ENCODE peak calls at places on chromosomes 12 and 14, in four cellular contexts. I is dorsolateral prefrontal cortex; S is amniotic stem cell; R is activated CD8-positive, alpha-beta memory T cell treated with anti-CD3 and anti-CD28 coated beads, Interleukin-2, amount 10 ng/mL, durations not matched to agents 7 days and 5 days. K is an unnamed sample.

GRCh38 chr12:31117203-31118011 is 43.7 kb downstream of the DDX11 start:
- DNase-seq in R (peak), I (no peak), S (no peak), K (no peak)

GRCh38 chr12:49916129-49916919 is 12.6 kb upstream of the FAIM2 start:
- DNase-seq in I (no peak), S (no peak), R (no peak), K (no peak)

GRCh38 chr14:95776798-95777615 is 63.1 kb upstream of the TCL1A start:
- DNase-seq in R (no peak), I (no peak), S (no peak), K (no peak)

GRCh38 chr12:120234643-120235368 is 30.7 kb downstream of the PXN start:
- DNase-seq in S (peak), I (peak), R (no peak), K (peak)

GRCh38 chr14:99644723-99645544 is at the start of gene HHIPL1:
- DNase-seq in R (no peak), I (no peak), S (no peak), K (no peak)

GRCh38 chr14:66459603-66460002 is 26.6 kb upstream of the CCDC196 start:
- DNase-seq in R (no peak), S (no peak), I (no peak), K (no peak)

GRCh38 chr14:93234798-93235197 is 27.7 kb downstream of the UBR7 start:
- DNase-seq in S (no peak), I (no peak), R (no peak), K (no peak)

GRCh38 chr14:59228416-59228815 is 39.9 kb downstream of the DAAM1 start:
- DNase-seq in S (no peak), R (no peak), I (no peak), K (no peak)

GRCh38 chr12:123550700-123551099 is 17.2 kb upstream of the RILPL1 start:
- DNase-seq in I (no peak), S (no peak), R (no peak), K (no peak)

GRCh38 chr12:95701275-95701674 is 89.3 kb downstream of the NTN4 start:
- DNase-seq in I (no peak), S (no peak), R (no peak), K (no peak)

GRCh38 chr14:71022015-71022919 is 115.0 kb downstream of the PCNX1 start:
- DNase-seq in I (no peak), R (no peak), S (no peak), K (no peak)

GRCh38 chr14:95432152-95433093 is 84.0 kb downstream of the SYNE3 start:
- DNase-seq in R (no peak), I (peak), S (no peak), K (no peak)

GRCh38 chr14:68283378-68284123 is 464.0 kb downstream of the RAD51B start:
- DNase-seq in S (no peak), R (peak), I (no peak), K (no peak)

GRCh38 chr12:10069099-10069498 is 29.7 kb downstream of the CLEC1A start:
- DNase-seq in S (no peak), I (no peak), R (no peak), K (peak)

GRCh38 chr14:37034410-37035285 is 137.8 kb downstream of the SLC25A21 start:
- DNase-seq in R (no peak), S (no peak), I (no peak), K (no peak)

GRCh38 chr12:109302358-109302757 is 6.7 kb downstream of the FOXN4 start:
- DNase-seq in I (no peak), R (no peak), S (no peak), K (no peak)

GRCh38 chr12:108559748-108560147 is 1.2 kb downstream of the SART3 start:
- DNase-seq in S (no peak), I (no peak), R (peak), K (no peak)

GRCh38 chr14:33992274-33993050 is 41.6 kb upstream of the EGLN3 start:
- DNase-seq in R (no peak), S (no peak), I (no peak), K (no peak)

K was measured in CD14-positive monocyte.